ENCODE peak calls at places on chromosomes 5 and 9, in nine cellular contexts. S is suprapubic skin; N is HCT116; M is tibial nerve; P is A549; F is thyroid gland; X is left ventricle myocardium inferior; A is CD8-positive, alpha-beta T cell; D is psoas muscle. K is an unnamed sample.
A peak's percentile ranks its signal among the peaks of the same experiment; 100 is the strongest.

GRCh38 chr9:109506097-109506712 is 8.1 kb upstream of the PTPN3 start:
- DNase-seq in P (peak; percentile 36), N (no peak), S (no peak), A (no peak), X (no peak), F (peak; percentile 18), D (no peak), M (no peak), K (no peak)

GRCh38 chr5:119596046-119596445 is 33.3 kb upstream of the FAM170A start:
- DNase-seq in S (no peak), P (no peak), M (no peak), A (no peak), X (no peak), N (no peak), F (no peak), D (no peak), K (no peak)

GRCh38 chr5:1939256-1939655 is 56.5 kb upstream of the IRX4 start:
- DNase-seq in D (no peak), S (no peak), M (no peak), N (no peak), X (no peak), P (no peak), F (no peak), A (no peak), K (no peak)

GRCh38 chr5:95620870-95621838 is 1.3 kb downstream of the GPR150 start:
- DNase-seq in S (no peak), M (no peak), A (peak; percentile 51), F (peak; percentile 24), N (no peak), P (peak; percentile 7), X (peak; percentile 32), D (peak; percentile 32), K (peak; percentile 81)

GRCh38 chr9:23717505-23717904 is 108.5 kb downstream of the ELAVL2 start:
- DNase-seq in N (no peak), M (no peak), P (no peak), D (no peak), X (no peak), F (no peak), S (no peak), A (no peak), K (no peak)

GRCh38 chr9:110252509-110253139 is 3.7 kb downstream of the TXN start:
- DNase-seq in S (no peak), D (no peak), X (no peak), M (no peak), P (peak; percentile 57), F (no peak), N (no peak), A (no peak), K (no peak)

GRCh38 chr9:96006296-96006890 is 130.9 kb downstream of the ERCC6L2 start:
- DNase-seq in X (no peak), N (no peak), F (no peak), P (no peak), A (no peak), S (no peak), M (no peak), D (no peak), K (no peak)

GRCh38 chr5:33793836-33794549 is 97.8 kb downstream of the ADAMTS12 start:
- DNase-seq in A (no peak), X (no peak), P (no peak), F (no peak), D (no peak), N (no peak), S (no peak), M (no peak), K (no peak)

GRCh38 chr5:76332102-76332501 is 71.0 kb upstream of the IQGAP2 start:
- DNase-seq in P (no peak), X (no peak), S (no peak), M (no peak), D (no peak), F (no peak), A (no peak), N (no peak), K (no peak)

GRCh38 chr5:464446-464842 is 21.5 kb downstream of the EXOC3 start:
- DNase-seq in S (peak; percentile 59), A (no peak), X (peak; percentile 6), F (no peak), M (no peak), P (no peak), N (no peak), D (no peak), K (peak; percentile 48)

GRCh38 chr5:38154615-38155204 is 103.6 kb upstream of the EGFLAM start:
- DNase-seq in N (no peak), M (no peak), A (no peak), P (no peak), F (no peak), X (no peak), D (no peak), S (no peak), K (no peak)

GRCh38 chr9:35042081-35042604 is 30.3 kb downstream of the VCP start:
- DNase-seq in M (no peak), D (peak; percentile 30), S (no peak), A (no peak), F (no peak), P (no peak), N (no peak), X (no peak), K (no peak)

GRCh38 chr9:32783168-32783891 is at the start of gene TMEM215:
- DNase-seq in P (no peak), M (no peak), X (no peak), F (peak; percentile 14), N (no peak), D (peak; percentile 13), S (peak; percentile 76), A (no peak), K (no peak)

GRCh38 chr5:61732376-61732775 is 400.3 kb downstream of the ZSWIM6 start:
- DNase-seq in D (no peak), F (peak; percentile 1), A (no peak), X (no peak), N (no peak), M (no peak), P (no peak), S (no peak), K (no peak)

GRCh38 chr9:76297721-76298239 is 96.4 kb downstream of the RFK start:
- DNase-seq in A (no peak), D (peak; percentile 33), P (no peak), F (peak; percentile 30), S (peak; percentile 81), M (peak; percentile 18), N (no peak), X (peak; percentile 34), K (peak; percentile 74)

GRCh38 chr5:176565760-176566288 is 16.7 kb downstream of the CDHR2 start:
- DNase-seq in N (no peak), A (no peak), D (no peak), S (no peak), M (no peak), F (no peak), X (no peak), P (no peak), K (no peak)

GRCh38 chr5:3828761-3829160 is 233.1 kb downstream of the IRX1 start:
- DNase-seq in P (no peak), N (no peak), S (no peak), M (no peak), A (no peak), F (no peak), D (no peak), X (no peak), K (no peak)

GRCh38 chr9:35745569-35745968 is 3.5 kb downstream of the GBA2 start:
- DNase-seq in F (no peak), N (no peak), M (no peak), A (no peak), D (no peak), X (no peak), P (no peak), S (no peak), K (no peak)

GRCh38 chr9:135501261-135502167 is 1.0 kb downstream of the MRPS2 start:
- DNase-seq in A (peak; percentile 43), D (no peak), S (no peak), P (peak; percentile 71), F (no peak), X (no peak), M (no peak), N (no peak), K (peak; percentile 98)

GRCh38 chr5:172075655-172076054 is 69.2 kb upstream of the FBXW11 start:
- DNase-seq in S (no peak), M (no peak), X (no peak), N (no peak), P (no peak), D (no peak), A (no peak), F (no peak), K (no peak)

GRCh38 chr9:99778308-99778707 is 43.4 kb upstream of the NR4A3 start:
- DNase-seq in X (no peak), M (no peak), P (peak; percentile 27), F (no peak), D (no peak), N (peak; percentile 49), S (no peak), A (no peak), K (peak; percentile 81)

GRCh38 chr5:102830241-102830640 is 75.1 kb downstream of the PAM start:
- DNase-seq in D (no peak), S (no peak), P (no peak), N (no peak), X (no peak), M (no peak), A (no peak), F (no peak), K (no peak)

GRCh38 chr9:85941966-85942912 is 1.3 kb downstream of the NAA35 start:
- DNase-seq in X (no peak), A (no peak), P (no peak), D (no peak), F (no peak), M (no peak), N (no peak), S (no peak), K (no peak)
- H3K4me1 ChIP-seq in X (peaks cover 53% of the 10 kb centered on the region), A (peaks cover 34% of the 10 kb centered on the region), P (peaks cover 14% of the 10 kb centered on the region), D (peaks cover 34% of the 10 kb centered on the region), F (peaks cover 17% of the 10 kb centered on the region), M (peaks cover 14% of the 10 kb centered on the region), N (peaks cover 4% of the 10 kb centered on the region), S (peaks cover 30% of the 10 kb centered on the region), K (peaks cover 15% of the 10 kb centered on the region)

GRCh38 chr9:120701248-120701647 is 13.0 kb downstream of the MEGF9 start:
- DNase-seq in D (no peak), A (no peak), F (no peak), M (no peak), X (no peak), P (no peak), N (no peak), S (no peak), K (no peak)
- H3K4me1 ChIP-seq in D (peaks cover 10% of the 10 kb centered on the region), A (no peaks in the 10 kb centered on the region), F (peaks cover 31% of the 10 kb centered on the region), M (no peaks in the 10 kb centered on the region), X (peaks cover 21% of the 10 kb centered on the region), P (peaks cover 91% of the 10 kb centered on the region), N (no peaks in the 10 kb centered on the region), S (peaks cover 29% of the 10 kb centered on the region), K (peaks cover 19% of the 10 kb centered on the region)

GRCh38 chr9:87530716-87531115 is 33.0 kb downstream of the DAPK1 start:
- DNase-seq in P (no peak), N (no peak), A (no peak), X (no peak), D (no peak), F (no peak), M (no peak), S (no peak), K (no peak)
- H3K4me1 ChIP-seq in P (peaks cover 22% of the 10 kb centered on the region), N (no peaks in the 10 kb centered on the region), A (no peaks in the 10 kb centered on the region), X (peaks cover 4% of the 10 kb centered on the region), D (no peaks in the 10 kb centered on the region), F (peaks cover 23% of the 10 kb centered on the region), M (no peaks in the 10 kb centered on the region), S (peaks cover 7% of the 10 kb centered on the region), K (no peaks in the 10 kb centered on the region)

GRCh38 chr9:89474939-89475338 is 23.0 kb downstream of the SEMA4D start:
- DNase-seq in A (no peak), F (no peak), P (no peak), S (peak; percentile 60), D (no peak), M (no peak), N (no peak), X (no peak), K (no peak)
- H3K4me1 ChIP-seq in A (peaks cover 87% of the 10 kb centered on the region), F (no peaks in the 10 kb centered on the region), P (peaks cover 4% of the 10 kb centered on the region), S (peaks cover 9% of the 10 kb centered on the region), D (peaks cover 32% of the 10 kb centered on the region), M (peaks cover 25% of the 10 kb centered on the region), N (no peaks in the 10 kb centered on the region), X (peaks cover 16% of the 10 kb centered on the region), K (no peaks in the 10 kb centered on the region)

K was measured in osteoblast.